ENCODE peak calls at places on chromosomes 16 and 17, in four cellular contexts. T, B, W and K are unnamed samples.

GRCh38 chr16:59060212-59060611 is 326.1 kb upstream of the GOT2 start:
- DNase-seq in T (no peak), B (no peak), W (no peak), K (no peak)

GRCh38 chr16:29992371-29992967 is 2.9 kb downstream of the HIRIP3 start:
- DNase-seq in T (peak), B (no peak), W (no peak), K (no peak)

GRCh38 chr17:81099888-81100287 is 64.9 kb downstream of the BAIAP2 start:
- DNase-seq in T (no peak), B (no peak), W (no peak), K (no peak)

GRCh38 chr17:54899721-54900456 is 763 bp upstream of the TOM1L1 start:
- DNase-seq in T (no peak), B (no peak), W (no peak), K (no peak)

GRCh38 chr16:4506450-4506849 is 30.3 kb downstream of the HMOX2 start:
- DNase-seq in T (peak), B (no peak), W (peak), K (peak)

GRCh38 chr16:53789159-53789558 is 85.2 kb downstream of the FTO start:
- DNase-seq in T (no peak), B (no peak), W (no peak), K (no peak)

GRCh38 chr17:29444589-29444988 is 54.4 kb downstream of the TAOK1 start:
- DNase-seq in T (no peak), B (no peak), W (no peak), K (no peak)

GRCh38 chr17:4800462-4801185 is 1.5 kb downstream of the C17orf114 start:
- DNase-seq in T (no peak), B (no peak), W (no peak), K (no peak)

GRCh38 chr16:80080287-80080851 is 460.4 kb upstream of the DYNLRB2 start:
- DNase-seq in T (no peak), B (no peak), W (no peak), K (no peak)

GRCh38 chr17:1005361-1005946 is 8.5 kb downstream of the TIMM22 start:
- DNase-seq in T (peak), B (peak), W (peak), K (no peak)

GRCh38 chr17:29909604-29910003 is 20.4 kb downstream of the SSH2 start:
- DNase-seq in T (no peak), B (no peak), W (no peak), K (no peak)

GRCh38 chr17:72121164-72122001 is 563 bp downstream of the SOX9 start:
- DNase-seq in T (peak), B (no peak), W (peak), K (no peak)

GRCh38 chr17:68248199-68248825 is 469 bp downstream of the AMZ2 start:
- DNase-seq in T (peak), B (no peak), W (peak), K (no peak)

GRCh38 chr17:338442-339192 is 14.0 kb downstream of the RPH3AL start:
- DNase-seq in T (no peak), B (peak), W (peak), K (no peak)

GRCh38 chr17:68777856-68778694 is 176.9 kb upstream of the FAM20A start:
- DNase-seq in T (no peak), B (no peak), W (peak), K (no peak)

GRCh38 chr16:89037261-89038152 is 56.1 kb upstream of the ACSF3 start:
- DNase-seq in T (no peak), B (peak), W (no peak), K (no peak)

GRCh38 chr17:81930142-81931125 is 2.9 kb upstream of the MAFG start:
- DNase-seq in T (no peak), B (peak), W (peak), K (no peak)

GRCh38 chr16:70460737-70461261 is 6.4 kb downstream of the FCSK start:
- DNase-seq in T (no peak), B (no peak), W (no peak), K (no peak)

GRCh38 chr16:8814095-8814806 is 16.6 kb downstream of the PMM2 start:
- DNase-seq in T (no peak), B (no peak), W (no peak), K (no peak)

GRCh38 chr16:75908718-75909117 is 182.4 kb upstream of the CPHXL start:
- DNase-seq in T (no peak), B (no peak), W (no peak), K (no peak)

GRCh38 chr17:81509687-81510523 is 2.7 kb downstream of the ACTG1 start:
- DNase-seq in T (no peak), B (no peak), W (no peak), K (no peak)

GRCh38 chr16:30372725-30373124 is 1.9 kb upstream of the MYL11 start:
- DNase-seq in T (no peak), B (no peak), W (no peak), K (no peak)

GRCh38 chr16:76910931-76911330 is 280.1 kb upstream of the MON1B start:
- DNase-seq in T (no peak), B (no peak), W (no peak), K (no peak)

GRCh38 chr17:8630227-8630801 is at the start of gene MYH10:
- DNase-seq in T (peak), B (peak), W (peak), K (no peak)
- H3K27ac ChIP-seq in T (peak), B (peak), W (peak), K (peak)

DNA sequence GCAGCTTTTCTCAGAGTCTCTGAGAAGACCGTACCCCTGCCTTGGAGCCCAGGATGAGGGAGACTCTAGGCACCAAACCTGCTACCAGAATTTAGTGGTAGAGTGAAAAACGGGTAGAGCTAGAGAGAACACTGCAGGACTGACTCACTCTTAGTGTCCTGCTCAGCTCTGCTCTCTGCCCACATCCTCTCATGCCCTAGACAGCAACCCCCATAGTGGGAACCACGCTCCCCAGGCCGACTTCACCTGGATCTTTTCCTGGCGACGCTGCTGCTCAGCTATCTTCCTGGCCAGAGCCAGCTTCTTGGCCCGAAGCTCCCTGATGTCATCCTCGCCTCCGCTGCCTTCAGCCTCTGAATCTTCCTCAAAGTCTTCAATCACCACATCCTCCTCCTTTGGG is 26.7 kb downstream of the HIC1 start:
- DNase-seq in T (no peak), B (no peak), W (no peak), K (no peak)
- H3K27ac ChIP-seq in T (no peak), B (no peak), W (peak), K (no peak)

DNA sequence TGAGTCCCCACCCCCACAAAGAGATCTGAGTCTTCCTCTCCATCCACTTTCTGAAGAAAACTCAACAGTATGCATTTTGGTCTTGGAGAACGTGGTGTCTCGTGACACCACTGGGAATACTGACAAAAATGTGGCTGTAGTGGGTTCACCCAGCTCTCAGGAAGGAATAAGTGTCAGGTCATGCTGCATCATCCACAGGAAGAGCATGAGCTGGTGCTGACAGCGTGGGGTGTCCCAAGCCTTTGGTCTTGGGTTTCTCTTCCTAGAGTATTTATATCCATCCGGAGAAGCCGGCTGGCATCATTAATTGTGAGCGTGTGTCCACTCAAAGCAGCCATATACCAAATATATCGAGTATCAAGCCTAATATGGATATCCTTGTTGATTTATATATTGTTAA is 55.9 kb downstream of the C17orf67 start:
- DNase-seq in T (no peak), B (no peak), W (no peak), K (no peak)
- H3K27ac ChIP-seq in T (no peak), B (no peak), W (no peak), K (no peak)

GRCh38 chr17:3559270-3559645 is 1.6 kb upstream of the TRPV3 start:
- DNase-seq in T (no peak), B (no peak), W (no peak), K (no peak)
- H3K27ac ChIP-seq in T (no peak), B (no peak), W (peak), K (no peak)

DNA sequence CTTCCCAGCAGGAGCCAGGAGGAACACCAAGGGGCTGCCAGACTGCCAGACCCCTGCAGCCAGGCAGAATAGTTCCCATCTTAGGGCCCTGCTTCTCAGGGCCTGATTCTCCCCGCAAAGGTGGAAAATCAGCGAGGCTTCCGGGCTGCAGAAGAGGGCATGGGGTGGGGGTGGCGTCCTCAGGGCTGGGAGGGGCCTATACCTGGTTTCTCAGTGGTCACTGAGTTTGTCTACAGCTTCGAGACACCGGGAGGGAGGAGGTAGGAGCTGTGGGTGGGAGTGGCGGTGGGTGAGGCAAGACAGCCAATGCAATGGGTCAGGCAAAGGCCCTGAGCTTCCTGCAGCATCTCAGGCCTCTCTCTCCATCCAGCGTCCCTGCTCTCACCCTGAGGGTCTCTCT is 14.3 kb downstream of the LRRC75A start:
- DNase-seq in T (no peak), B (no peak), W (no peak), K (no peak)
- H3K27ac ChIP-seq in T (no peak), B (peak), W (peak), K (no peak)

GRCh38 chr16:49921791-49922456 is 66.0 kb upstream of the ZNF423 start:
- DNase-seq in T (peak), B (peak), W (peak), K (no peak)

GRCh38 chr16:49920397-49920796 is 64.5 kb upstream of the ZNF423 start:
- DNase-seq in T (no peak), B (no peak), W (no peak), K (no peak)

GRCh38 chr16:49921106-49921505 is 65.2 kb upstream of the ZNF423 start:
- DNase-seq in T (no peak), B (no peak), W (no peak), K (no peak)

GRCh38 chr16:49923411-49923810 is 67.5 kb upstream of the ZNF423 start:
- DNase-seq in T (no peak), B (no peak), W (no peak), K (no peak)

GRCh38 chr16:49924078-49924477 is 68.2 kb upstream of the ZNF423 start:
- DNase-seq in T (no peak), B (no peak), W (no peak), K (no peak)
- H3K27ac ChIP-seq in T (no peak), B (no peak), W (no peak), K (no peak)

DNA sequence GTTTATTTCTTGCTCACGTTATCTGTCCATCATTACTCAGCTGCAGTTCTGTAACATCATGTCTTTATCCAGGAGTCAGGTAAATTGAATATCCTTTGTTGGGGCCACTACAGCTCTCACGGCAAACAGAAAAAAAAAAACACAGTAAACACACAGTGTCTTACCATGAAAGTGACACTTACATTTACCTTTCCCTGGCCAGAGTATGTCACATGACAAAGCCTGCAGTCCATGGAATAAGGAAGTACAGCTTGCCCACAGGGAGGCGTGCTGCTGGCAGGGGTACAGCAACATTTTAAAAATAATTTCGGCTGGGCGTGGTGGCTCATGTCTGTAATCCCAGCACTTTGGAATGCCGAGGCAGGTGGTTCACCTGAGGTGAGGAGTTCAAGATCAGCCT is 85.7 kb upstream of the HS3ST4 start:
- DNase-seq in T (no peak), B (no peak), W (no peak), K (no peak)
- H3K27ac ChIP-seq in T (no peak), B (no peak), W (no peak), K (no peak)